ENCODE peak calls at places on chromosome 15, in seven cellular contexts. U is cardiac fibroblast, H is fibroblast of mammary gland, Y is hippocampal formation, K is GDM1, N is pancreas, O is dorsolateral prefrontal cortex. V is an unnamed sample.

GRCh38 chr15:80913541-80913940 is 76.1 kb downstream of the MESD start:
- DNase-seq in U (no peak), H (no peak), Y (no peak), K (no peak), N (no peak), O (no peak), V (no peak)

GRCh38 chr15:71447328-71448250 is 332.3 kb downstream of the THSD4 start:
- DNase-seq in U (peak), H (peak), Y (no peak), K (no peak), N (no peak), O (no peak), V (no peak)

GRCh38 chr15:58520464-58520863 is 88.7 kb downstream of the LIPC start:
- DNase-seq in U (no peak), H (no peak), Y (no peak), K (peak), N (no peak), O (no peak), V (peak)

GRCh38 chr15:19973718-19974117 is 567.9 kb downstream of the GOLGA6L6 start:
- DNase-seq in U (no peak), H (no peak), Y (no peak), K (peak), N (no peak), O (no peak), V (peak)

GRCh38 chr15:68023307-68024101 is 30.6 kb upstream of the PIAS1 start:
- DNase-seq in U (no peak), H (no peak), Y (no peak), K (no peak), N (no peak), O (no peak), V (no peak)

GRCh38 chr15:31227954-31228542 is 98.6 kb upstream of the KLF13 start:
- DNase-seq in U (no peak), H (no peak), Y (no peak), K (no peak), N (no peak), O (no peak), V (no peak)

GRCh38 chr15:63135804-63136203 is 14.1 kb downstream of the LACTB start:
- DNase-seq in U (peak), H (peak), Y (no peak), K (no peak), N (no peak), O (no peak), V (no peak)

GRCh38 chr15:83556754-83557153 is 97.2 kb upstream of the ADAMTSL3 start:
- DNase-seq in U (no peak), H (no peak), Y (no peak), K (no peak), N (no peak), O (no peak), V (no peak)

GRCh38 chr15:78244101-78244500 is 9.7 kb upstream of the ACSBG1 start:
- DNase-seq in U (no peak), H (no peak), Y (no peak), K (no peak), N (no peak), O (no peak), V (no peak)

GRCh38 chr15:82742134-82742533 is 32.5 kb upstream of the AP3B2 start:
- DNase-seq in U (no peak), H (no peak), Y (no peak), K (no peak), N (no peak), O (no peak), V (no peak)

GRCh38 chr15:67782592-67782991 is 42.7 kb upstream of the SKOR1 start:
- DNase-seq in U (no peak), H (no peak), Y (no peak), K (no peak), N (no peak), O (no peak), V (peak)

GRCh38 chr15:63372018-63372705 is 9.5 kb downstream of the CA12 start:
- DNase-seq in U (peak), H (peak), Y (no peak), K (peak), N (no peak), O (no peak), V (no peak)

GRCh38 chr15:80694624-80695098 is 449 bp upstream of the ABHD17C start:
- DNase-seq in U (peak), H (peak), Y (no peak), K (no peak), N (peak), O (no peak), V (peak)

GRCh38 chr15:44536298-44536961 is 517 bp upstream of the EIF3J start:
- DNase-seq in U (peak), H (peak), Y (peak), K (no peak), N (peak), O (peak), V (no peak)

GRCh38 chr15:71252036-71252898 is 137.0 kb downstream of the THSD4 start:
- DNase-seq in U (peak), H (no peak), Y (no peak), K (no peak), N (no peak), O (no peak), V (no peak)

GRCh38 chr15:75695206-75695605 is 17.4 kb downstream of the CSPG4 start:
- DNase-seq in U (no peak), H (no peak), Y (no peak), K (no peak), N (no peak), O (no peak), V (peak)

GRCh38 chr15:32936283-32936918 is 218.6 kb downstream of the GREM1 start:
- DNase-seq in U (peak), H (peak), Y (no peak), K (no peak), N (no peak), O (no peak), V (peak)